ENCODE peak calls at places on chromosomes 3 and 15, in six cellular contexts. S, Q, R, H, T and L are unnamed samples. For H3K9me3, the result is how much of the 10 kb centered on the place peaks cover.

GRCh38 chr3:182241777-182242556 is 530.2 kb downstream of the SOX2 start:
- DNase-seq in T (no peak), Q (peak), H (no peak), S (no peak), R (peak), L (no peak)

GRCh38 chr3:61505197-61505596 is 56.2 kb upstream of the PTPRG start:
- DNase-seq in Q (no peak), R (no peak), T (no peak), H (no peak), S (no peak), L (no peak)

GRCh38 chr3:156762631-156763185 is 63.4 kb upstream of the LEKR1 start:
- DNase-seq in R (no peak), H (no peak), Q (no peak), T (no peak), S (peak), L (no peak)

GRCh38 chr3:191649626-191650025 is 188.7 kb downstream of the PYDC2 start:
- DNase-seq in R (no peak), T (no peak), Q (no peak), S (no peak), H (no peak), L (no peak)

GRCh38 chr3:20056727-20057611 is 16.7 kb downstream of the KAT2B start:
- DNase-seq in S (no peak), Q (no peak), H (peak), R (no peak), T (no peak), L (no peak)

GRCh38 chr3:24539699-24540098 is 45.0 kb upstream of the THRB start:
- DNase-seq in Q (no peak), R (no peak), T (no peak), H (no peak), S (no peak), L (no peak)

GRCh38 chr3:66302288-66302687 is 81.5 kb downstream of the SLC25A26 start:
- DNase-seq in T (no peak), S (no peak), Q (no peak), R (no peak), H (no peak), L (no peak)

GRCh38 chr3:139772539-139773500 is 95.0 kb upstream of the NMNAT3 start:
- DNase-seq in H (no peak), R (no peak), S (peak), T (no peak), Q (no peak), L (no peak)

GRCh38 chr3:171753025-171753472 is 57.2 kb downstream of the PLD1 start:
- DNase-seq in S (no peak), Q (no peak), T (no peak), H (no peak), R (no peak), L (no peak)

GRCh38 chr3:170159933-170160332 is 21.6 kb downstream of the PHC3 start:
- DNase-seq in Q (no peak), T (no peak), H (no peak), S (no peak), R (no peak), L (no peak)

GRCh38 chr3:63478962-63479660 is 173.4 kb upstream of the SNTN start:
- DNase-seq in Q (no peak), S (no peak), R (no peak), T (no peak), H (no peak), L (no peak)

GRCh38 chr15:69225355-69226027 is 65.1 kb downstream of the GLCE start:
- DNase-seq in S (no peak), H (no peak), T (no peak), Q (no peak), R (no peak), L (no peak)

GRCh38 chr15:44340410-44340809 is 51.9 kb downstream of the GOLM2 start:
- DNase-seq in Q (no peak), S (peak), H (no peak), T (no peak), R (no peak), L (no peak)

GRCh38 chr15:41465822-41466421 is 27.8 kb upstream of the ITPKA start:
- DNase-seq in T (no peak), Q (no peak), S (peak), R (no peak), H (peak), L (no peak)

GRCh38 chr3:174846055-174846454 is 13.1 kb upstream of the NAALADL2 start:
- DNase-seq in T (no peak), S (no peak), Q (no peak), H (no peak), R (no peak), L (no peak)

GRCh38 chr15:53882311-53882710 is 95.9 kb upstream of the UNC13C start:
- DNase-seq in R (no peak), Q (no peak), H (no peak), T (no peak), S (no peak), L (no peak)

GRCh38 chr3:53140575-53141467 is 10.6 kb upstream of the RFT1 start:
- DNase-seq in R (no peak), T (no peak), S (no peak), Q (no peak), H (no peak), L (no peak)

GRCh38 chr3:146705205-146705604 is 100.1 kb upstream of the PLSCR5 start:
- DNase-seq in T (no peak), Q (no peak), S (no peak), R (no peak), H (no peak), L (no peak)

GRCh38 chr15:67085237-67085817 is 19.9 kb downstream of the SMAD3 start:
- DNase-seq in H (no peak), R (no peak), T (no peak), S (no peak), Q (no peak), L (no peak)

GRCh38 chr3:31288641-31289100 is 244.1 kb upstream of the STT3B start:
- DNase-seq in Q (no peak), R (peak), T (no peak), S (peak), H (no peak), L (no peak)

GRCh38 chr15:28992996-28993719 is 107.4 kb downstream of the APBA2 start:
- DNase-seq in H (no peak), Q (no peak), S (no peak), T (no peak), R (no peak), L (no peak)

GRCh38 chr15:49468440-49468839 is 45.4 kb downstream of the FGF7 start:
- DNase-seq in R (no peak), S (no peak), T (no peak), Q (no peak), H (peak), L (no peak)

GRCh38 chr3:195873971-195874370 is 34.4 kb downstream of the TNK2 start:
- DNase-seq in Q (no peak), T (no peak), S (no peak), H (no peak), R (no peak), L (no peak)

GRCh38 chr3:178206554-178206953 is 329.7 kb upstream of the KCNMB2 start:
- DNase-seq in Q (no peak), T (no peak), S (no peak), H (no peak), R (no peak), L (no peak)

GRCh38 chr3:38126121-38126892 is 10.6 kb downstream of the ACAA1 start:
- DNase-seq in R (no peak), Q (no peak), T (no peak), H (no peak), S (no peak), L (no peak)

GRCh38 chr15:100842756-100843730 is 36.6 kb upstream of the ALDH1A3 start:
- DNase-seq in S (peak), H (no peak), T (no peak), Q (no peak), R (no peak), L (no peak)

GRCh38 chr15:99438222-99438592 is 127.6 kb upstream of the MEF2A start:
- DNase-seq in Q (peak), S (no peak), T (no peak), R (peak), H (no peak), L (no peak)

GRCh38 chr3:100634493-100635272 is 25.3 kb downstream of the ADGRG7 start:
- DNase-seq in T (peak), R (no peak), Q (no peak), S (no peak), H (no peak), L (no peak)

GRCh38 chr3:112126501-112126900 is 6.5 kb downstream of the GCSAM start:
- DNase-seq in H (no peak), Q (no peak), S (no peak), T (no peak), R (no peak), L (no peak)

GRCh38 chr3:107346559-107346958 is 30.7 kb upstream of the CCDC54 start:
- DNase-seq in S (no peak), H (no peak), T (no peak), Q (no peak), R (no peak), L (no peak)

GRCh38 chr15:74752486-74753395 is 4.1 kb downstream of the CYP1A2 start:
- DNase-seq in H (no peak), R (no peak), Q (no peak), S (no peak), T (no peak), L (no peak)

GRCh38 chr3:55488398-55489055 is 1.4 kb upstream of the WNT5A start:
- DNase-seq in Q (peak), H (no peak), R (no peak), T (peak), S (peak), L (no peak)

GRCh38 chr15:61175024-61175423 is 54.1 kb downstream of the RORA start:
- DNase-seq in H (no peak), Q (no peak), R (no peak), T (no peak), S (no peak), L (no peak)

GRCh38 chr3:37770938-37771918 is 90.5 kb upstream of the CTDSPL start:
- DNase-seq in T (peak), H (no peak), R (no peak), S (no peak), Q (peak), L (no peak)

GRCh38 chr15:25180606-25181289 is 226.0 kb downstream of the SNRPN start:
- DNase-seq in S (no peak), Q (peak), H (no peak), T (peak), R (no peak), L (no peak)
- H3K9me3 ChIP-seq in S (half or more), Q (under half), H (under half), T (under half), R (under half), L (under half)

GRCh38 chr3:137770821-137771399 is 6.8 kb downstream of the SOX14 start:
- DNase-seq in R (no peak), T (no peak), S (no peak), H (no peak), Q (peak), L (no peak)
- H3K9me3 ChIP-seq in R (under half), T (under half), S (under half), H (under half), Q (under half), L (under half)

GRCh38 chr15:25249236-25250010 is 189.4 kb downstream of the UBE3A start:
- DNase-seq in R (no peak), S (no peak), H (no peak), T (no peak), Q (peak), L (peak)
- H3K9me3 ChIP-seq in R (under half), S (half or more), H (under half), T (under half), Q (under half), L (under half)

GRCh38 chr3:149828390-149828789 is 15.4 kb downstream of the RNF13 start:
- DNase-seq in T (no peak), S (no peak), H (no peak), R (no peak), Q (no peak), L (no peak)

GRCh38 chr3:149831321-149831720 is 18.3 kb downstream of the RNF13 start:
- DNase-seq in Q (no peak), S (no peak), T (no peak), H (no peak), R (no peak), L (no peak)

GRCh38 chr3:149830902-149831301 is 17.9 kb downstream of the RNF13 start:
- DNase-seq in S (no peak), R (no peak), T (no peak), H (no peak), Q (no peak), L (no peak)

GRCh38 chr3:149833241-149833640 is 20.2 kb downstream of the RNF13 start:
- DNase-seq in S (no peak), T (no peak), H (no peak), Q (no peak), R (no peak), L (no peak)

DNA sequence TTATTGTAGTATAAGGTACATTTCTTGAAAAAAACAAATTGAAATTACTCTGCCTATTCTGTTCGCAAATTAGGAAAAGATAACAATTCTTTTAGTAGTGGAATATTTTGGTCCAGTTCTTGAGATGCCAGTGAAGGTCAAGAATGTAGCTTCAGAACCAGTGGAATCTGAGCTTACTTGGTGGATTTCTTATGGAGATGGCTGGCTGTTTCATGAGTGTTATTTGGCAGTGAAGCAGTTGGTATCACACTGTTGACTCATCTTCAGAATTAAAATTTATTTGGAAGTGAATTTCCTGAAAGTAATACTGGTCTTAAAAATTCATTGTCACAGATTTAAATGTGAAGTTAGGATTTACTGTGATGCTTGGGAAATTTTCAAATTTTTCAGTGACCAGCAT is 19.1 kb downstream of the RNF13 start:
- DNase-seq in T (no peak), H (no peak), Q (no peak), S (no peak), R (no peak), L (no peak)
- H3K9me3 ChIP-seq in T (under half), H (half or more), Q (under half), S (under half), R (under half), L (under half)

DNA sequence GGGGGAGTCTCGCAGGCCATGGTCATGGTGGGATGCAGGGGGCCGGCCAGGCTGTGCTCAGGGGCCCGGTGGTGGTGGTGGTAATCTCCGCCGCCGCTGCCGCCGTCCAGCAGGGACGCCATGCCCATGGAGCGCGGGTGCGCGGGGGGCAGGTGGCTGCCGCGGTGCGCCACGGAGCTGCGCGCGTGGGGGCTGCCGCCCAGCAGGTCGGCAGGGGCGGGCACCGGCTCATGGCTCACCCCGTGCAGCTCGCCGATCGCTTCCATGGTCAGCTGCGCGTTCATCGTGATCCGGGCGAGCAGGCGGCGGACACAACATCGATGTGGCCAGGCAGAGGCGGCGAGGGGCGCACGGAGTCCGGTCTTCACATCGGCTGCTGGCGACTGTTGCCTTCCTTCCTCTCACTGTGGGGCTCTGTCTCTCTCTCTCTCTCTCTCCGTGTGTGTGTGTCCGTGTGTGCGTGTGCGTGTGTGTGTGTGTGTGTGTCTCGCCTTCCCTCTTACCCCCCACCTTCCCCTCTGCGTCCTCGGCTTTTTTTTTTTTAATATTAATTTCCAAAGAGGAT is 453 bp downstream of the ONECUT1 start:
- DNase-seq in T (peak), R (no peak), Q (peak), H (no peak), S (no peak), L (no peak)
- H3K9me3 ChIP-seq in T (under half), R (under half), Q (under half), H (under half), S (under half), L (under half)

GRCh38 chr15:72344602-72345001 is 24.6 kb upstream of the CELF6 start:
- DNase-seq in R (no peak), S (no peak), H (no peak), T (no peak), Q (no peak), L (no peak)
- H3K9me3 ChIP-seq in R (under half), S (under half), H (under half), T (under half), Q (under half), L (under half)

GRCh38 chr15:92140802-92141201 is 252.9 kb upstream of the ST8SIA2 start:
- DNase-seq in H (no peak), T (no peak), Q (no peak), S (no peak), R (no peak), L (no peak)

GRCh38 chr15:92143765-92144164 is 249.9 kb upstream of the ST8SIA2 start:
- DNase-seq in S (no peak), T (no peak), H (no peak), R (no peak), Q (no peak), L (no peak)

GRCh38 chr15:92141607-92142006 is 252.1 kb upstream of the ST8SIA2 start:
- DNase-seq in R (no peak), Q (no peak), T (no peak), H (no peak), S (no peak), L (no peak)

GRCh38 chr15:92142242-92143232 is 251.1 kb upstream of the ST8SIA2 start:
- DNase-seq in T (no peak), H (no peak), Q (peak), S (no peak), R (no peak), L (no peak)
- H3K9me3 ChIP-seq in T (under half), H (under half), Q (under half), S (under half), R (under half), L (under half)

GRCh38 chr3:46768061-46768460 is 50.4 kb upstream of the PRSS50 start:
- DNase-seq in Q (no peak), R (no peak), S (no peak), T (no peak), H (no peak), L (no peak)
- H3K9me3 ChIP-seq in Q (under half), R (under half), S (under half), T (under half), H (under half), L (under half)

GRCh38 chr15:95210436-95210981 is 979.1 kb downstream of the MCTP2 start:
- DNase-seq in H (no peak), S (no peak), T (no peak), Q (no peak), R (no peak), L (no peak)

GRCh38 chr15:95205101-95205500 is 973.7 kb downstream of the MCTP2 start:
- DNase-seq in Q (no peak), S (no peak), R (no peak), T (no peak), H (no peak), L (no peak)

GRCh38 chr15:95208071-95208470 is 976.7 kb downstream of the MCTP2 start:
- DNase-seq in R (no peak), T (no peak), S (no peak), H (no peak), Q (no peak), L (no peak)

DNA sequence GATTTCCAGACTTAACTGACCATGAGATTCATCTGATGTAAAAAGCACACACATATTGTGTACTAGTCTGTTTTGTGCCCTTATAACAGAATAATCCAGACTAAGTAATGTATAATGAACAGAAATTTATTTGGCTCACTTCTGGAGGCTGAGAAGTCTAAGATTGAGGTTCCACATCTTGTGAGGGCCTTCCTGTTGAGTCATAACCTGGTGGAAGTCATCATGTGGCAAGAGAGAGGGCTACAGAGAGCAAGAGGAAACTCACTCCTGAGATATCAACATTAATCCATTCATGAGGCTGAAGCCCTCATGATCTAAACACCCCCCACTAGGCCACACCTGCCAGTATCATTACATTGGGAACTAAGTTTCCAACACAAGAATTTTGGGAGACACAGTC is 977.6 kb downstream of the MCTP2 start:
- DNase-seq in S (no peak), Q (no peak), R (no peak), H (no peak), T (no peak), L (no peak)
- H3K9me3 ChIP-seq in S (under half), Q (under half), R (under half), H (under half), T (under half), L (under half)

GRCh38 chr15:79918278-79918677 is 21.5 kb upstream of the MTHFS start:
- DNase-seq in S (no peak), R (no peak), T (peak), H (no peak), Q (no peak), L (no peak)
- H3K9me3 ChIP-seq in S (under half), R (half or more), T (under half), H (half or more), Q (under half), L (under half)